ENCODE peak calls at places on chromosome 20, in nine cellular contexts. U is SK-N-SH, H is OCI-LY7, N is HCT116, W is GM23338, Y is GM23248, O is PC-3, J is neural progenitor cell, L is MM.1S. Z is an unnamed sample. For H3K79me2 and H4K20me1, the result is how much of the 10 kb centered on the place peaks cover.

GRCh38 chr20:4949833-4950178 is 51.5 kb downstream of the SLC23A2 start:
- DNase-seq in N (no peak), Y (peak), H (peak), U (peak), O (peak), J (peak), W (peak), L (peak), Z (peak)

GRCh38 chr20:58619847-58620431 is 31.1 kb upstream of the STX16 start:
- DNase-seq in N (peak), U (no peak), J (no peak), H (no peak), O (peak), Y (no peak), W (peak), L (no peak), Z (no peak)

GRCh38 chr20:63215101-63216040 is 560 bp downstream of the YTHDF1 start:
- DNase-seq in N (no peak), O (peak), W (peak), L (peak), U (peak), Y (peak), H (peak), J (peak), Z (peak)

GRCh38 chr20:48789185-48789668 is 38.6 kb downstream of the PREX1 start:
- DNase-seq in O (no peak), L (no peak), U (no peak), H (no peak), N (no peak), W (no peak), Y (no peak), J (no peak), Z (no peak)

GRCh38 chr20:34642009-34642408 is 34.9 kb downstream of the PIGU start:
- DNase-seq in H (no peak), L (no peak), O (no peak), J (no peak), U (no peak), Y (no peak), N (no peak), W (no peak), Z (no peak)

GRCh38 chr20:6829510-6830116 is 62.1 kb downstream of the BMP2 start:
- DNase-seq in J (peak), Y (peak), U (no peak), O (no peak), H (no peak), N (no peak), W (peak), L (peak), Z (no peak)

GRCh38 chr20:48791666-48792071 is 36.1 kb downstream of the PREX1 start:
- DNase-seq in N (no peak), H (no peak), J (no peak), W (no peak), L (no peak), U (no peak), O (peak), Y (peak), Z (no peak)

GRCh38 chr20:2922957-2923356 is 49.7 kb downstream of the PTPRA start:
- DNase-seq in J (no peak), W (peak), U (no peak), Y (no peak), H (no peak), N (no peak), L (no peak), O (no peak), Z (no peak)

GRCh38 chr20:15475483-15475882 is 1097.8 kb downstream of the KIF16B start:
- DNase-seq in O (peak), N (no peak), J (no peak), H (no peak), Y (no peak), L (peak), U (peak), W (no peak), Z (no peak)

GRCh38 chr20:9928281-9928737 is 89.4 kb upstream of the PAK5 start:
- DNase-seq in J (no peak), Y (no peak), W (no peak), L (no peak), H (no peak), O (no peak), N (no peak), U (no peak), Z (no peak)

GRCh38 chr20:58233881-58234528 is 5.6 kb upstream of the ANKRD60 start:
- DNase-seq in O (peak), J (peak), L (no peak), H (peak), Y (peak), U (peak), N (no peak), W (peak), Z (no peak)

GRCh38 chr20:25376236-25376635 is 14.4 kb downstream of the ABHD12 start:
- DNase-seq in N (no peak), O (no peak), J (no peak), H (no peak), L (no peak), U (no peak), W (no peak), Y (no peak), Z (no peak)

GRCh38 chr20:24236963-24237362 is 232.5 kb upstream of the SYNDIG1 start:
- DNase-seq in N (no peak), U (no peak), J (no peak), O (no peak), H (no peak), L (no peak), W (no peak), Y (no peak), Z (no peak)

GRCh38 chr20:19735446-19735845 is 22.6 kb upstream of the RIN2 start:
- DNase-seq in W (no peak), N (peak), L (no peak), U (peak), J (no peak), Y (peak), H (no peak), O (peak), Z (peak)

GRCh38 chr20:43658068-43658722 is 8.7 kb upstream of the MYBL2 start:
- DNase-seq in J (peak), W (peak), L (no peak), Y (peak), O (peak), H (no peak), N (no peak), U (no peak), Z (peak)

GRCh38 chr20:56483970-56484369 is 15.5 kb downstream of the RTF2 start:
- DNase-seq in W (no peak), N (no peak), H (no peak), O (no peak), U (no peak), L (no peak), J (no peak), Y (no peak), Z (no peak)

GRCh38 chr20:1202762-1203504 is at the start of gene C20orf202:
- DNase-seq in U (no peak), O (no peak), L (no peak), W (no peak), H (no peak), J (no peak), Y (no peak), N (no peak), Z (no peak)

GRCh38 chr20:35618372-35619131 is 2.9 kb downstream of the SPAG4 start:
- DNase-seq in L (no peak), W (peak), O (peak), J (peak), U (peak), Y (peak), N (no peak), H (peak), Z (no peak)

GRCh38 chr20:23445596-23446217 is 6.2 kb downstream of the CSTL1 start:
- DNase-seq in W (no peak), O (peak), H (no peak), L (no peak), N (peak), Y (peak), J (no peak), U (no peak), Z (peak)

GRCh38 chr20:51034461-51034860 is 11.6 kb upstream of the KCNG1 start:
- DNase-seq in Y (peak), N (no peak), W (no peak), H (no peak), J (no peak), L (no peak), U (no peak), O (no peak), Z (no peak)

GRCh38 chr20:53656653-53657288 is 63.1 kb upstream of the ZNF217 start:
- DNase-seq in L (no peak), N (no peak), H (no peak), U (no peak), Y (peak), J (no peak), W (no peak), O (peak), Z (no peak)

GRCh38 chr20:35091808-35092523 is 641 bp downstream of the TRPC4AP start:
- DNase-seq in H (peak), J (peak), L (peak), N (no peak), Y (peak), W (no peak), O (no peak), U (peak), Z (peak)

DNA sequence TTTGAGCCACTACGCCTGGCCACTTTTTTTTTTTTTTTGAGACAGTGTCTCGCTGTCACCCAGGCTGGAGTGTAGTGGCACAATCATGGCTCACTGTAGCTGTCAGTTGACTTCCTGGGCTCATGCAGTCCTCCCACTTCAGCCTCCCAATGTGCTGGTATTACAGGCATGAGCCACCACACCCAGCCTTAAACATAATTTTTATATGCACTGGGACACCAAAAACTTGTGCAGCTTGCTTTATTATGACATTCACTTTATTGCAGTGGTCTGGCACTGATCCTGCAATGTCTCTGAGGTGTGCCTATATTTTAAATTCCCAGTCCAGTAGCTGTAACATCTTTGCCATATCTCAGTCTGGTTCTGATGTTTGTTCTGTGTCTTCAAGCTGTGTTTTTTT is 34.7 kb downstream of the KAT14 start:
- DNase-seq in O (peak), U (no peak), N (no peak), W (no peak), L (no peak), J (no peak), Y (no peak), H (no peak), Z (no peak)
- H3K79me2 ChIP-seq in O (under half), U (under half), N (under half), W (half or more), L (under half), J (half or more), Y (under half), H (under half), Z (half or more)

GRCh38 chr20:59669451-59669850 is 65.1 kb downstream of the PHACTR3 start:
- DNase-seq in W (no peak), H (no peak), U (no peak), N (no peak), O (no peak), L (no peak), Y (no peak), J (no peak), Z (no peak)

GRCh38 chr20:59671661-59672471 is 67.5 kb downstream of the PHACTR3 start:
- DNase-seq in N (no peak), J (no peak), U (no peak), Y (no peak), O (no peak), H (no peak), W (no peak), L (no peak), Z (no peak)

GRCh38 chr20:59672576-59672975 is 68.2 kb downstream of the PHACTR3 start:
- DNase-seq in L (no peak), N (no peak), H (no peak), Y (no peak), U (no peak), J (no peak), O (no peak), W (no peak), Z (no peak)

GRCh38 chr20:59668926-59669325 is 64.6 kb downstream of the PHACTR3 start:
- DNase-seq in N (no peak), Y (no peak), W (no peak), U (no peak), H (no peak), O (no peak), L (no peak), J (no peak), Z (no peak)

GRCh38 chr20:59670786-59671492 is 66.6 kb downstream of the PHACTR3 start:
- DNase-seq in N (no peak), O (no peak), L (no peak), J (no peak), U (no peak), H (no peak), Y (no peak), W (no peak), Z (no peak)
- H4K20me1 ChIP-seq in N (under half), O (under half), L (under half), J (under half), U (under half), H (under half), Y (under half), W (under half), Z (under half)

GRCh38 chr20:13200767-13201500 is 20.1 kb upstream of the ISM1 start:
- DNase-seq in N (no peak), L (no peak), Y (no peak), O (no peak), J (peak), W (peak), U (no peak), H (no peak), Z (no peak)
- TF ChIP-seq EZH2phosphoT487 in N (no peak), L (no peak), Y (no peak), O (no peak), J (peak), W (no peak), U (no peak), H (no peak), Z (no peak)

GRCh38 chr20:45028424-45029136 is 62.3 kb downstream of the STK4 start:
- DNase-seq in N (no peak), J (no peak), O (no peak), Y (no peak), W (no peak), L (no peak), H (no peak), U (no peak), Z (no peak)
- H3K79me2 ChIP-seq in N (under half), J (under half), O (under half), Y (under half), W (under half), L (half or more), H (under half), U (under half), Z (under half)

GRCh38 chr20:61271273-61272221 is 19.5 kb downstream of the CDH4 start:
- DNase-seq in H (no peak), U (no peak), N (no peak), J (peak), L (no peak), W (no peak), Y (no peak), O (no peak), Z (peak)
- H4K20me1 ChIP-seq in H (under half), U (under half), N (under half), J (under half), L (under half), W (under half), Y (under half), O (under half), Z (under half)

GRCh38 chr20:32455171-32455900 is 97.2 kb downstream of the ASXL1 start:
- DNase-seq in W (no peak), O (no peak), J (no peak), L (no peak), H (no peak), U (no peak), Y (no peak), N (no peak), Z (no peak)
- TF ChIP-seq EZH2phosphoT487 in W (no peak), O (no peak), J (no peak), L (no peak), H (no peak), U (no peak), Y (no peak), N (no peak), Z (no peak)

GRCh38 chr20:38885357-38885756 is 40.9 kb upstream of the FAM83D start:
- DNase-seq in L (no peak), W (no peak), U (no peak), J (no peak), H (no peak), Y (no peak), O (no peak), N (no peak), Z (no peak)

GRCh38 chr20:38882600-38882999 is 43.6 kb upstream of the FAM83D start:
- DNase-seq in L (no peak), Y (no peak), J (no peak), N (no peak), H (no peak), U (no peak), W (no peak), O (no peak), Z (no peak)

GRCh38 chr20:38883981-38884733 is 42.1 kb upstream of the FAM83D start:
- DNase-seq in Y (no peak), W (no peak), J (no peak), U (no peak), L (no peak), O (no peak), N (no peak), H (peak), Z (no peak)

GRCh38 chr20:38881806-38882440 is 44.3 kb upstream of the FAM83D start:
- DNase-seq in J (no peak), L (no peak), O (no peak), N (no peak), W (no peak), U (no peak), Y (no peak), H (no peak), Z (no peak)

DNA sequence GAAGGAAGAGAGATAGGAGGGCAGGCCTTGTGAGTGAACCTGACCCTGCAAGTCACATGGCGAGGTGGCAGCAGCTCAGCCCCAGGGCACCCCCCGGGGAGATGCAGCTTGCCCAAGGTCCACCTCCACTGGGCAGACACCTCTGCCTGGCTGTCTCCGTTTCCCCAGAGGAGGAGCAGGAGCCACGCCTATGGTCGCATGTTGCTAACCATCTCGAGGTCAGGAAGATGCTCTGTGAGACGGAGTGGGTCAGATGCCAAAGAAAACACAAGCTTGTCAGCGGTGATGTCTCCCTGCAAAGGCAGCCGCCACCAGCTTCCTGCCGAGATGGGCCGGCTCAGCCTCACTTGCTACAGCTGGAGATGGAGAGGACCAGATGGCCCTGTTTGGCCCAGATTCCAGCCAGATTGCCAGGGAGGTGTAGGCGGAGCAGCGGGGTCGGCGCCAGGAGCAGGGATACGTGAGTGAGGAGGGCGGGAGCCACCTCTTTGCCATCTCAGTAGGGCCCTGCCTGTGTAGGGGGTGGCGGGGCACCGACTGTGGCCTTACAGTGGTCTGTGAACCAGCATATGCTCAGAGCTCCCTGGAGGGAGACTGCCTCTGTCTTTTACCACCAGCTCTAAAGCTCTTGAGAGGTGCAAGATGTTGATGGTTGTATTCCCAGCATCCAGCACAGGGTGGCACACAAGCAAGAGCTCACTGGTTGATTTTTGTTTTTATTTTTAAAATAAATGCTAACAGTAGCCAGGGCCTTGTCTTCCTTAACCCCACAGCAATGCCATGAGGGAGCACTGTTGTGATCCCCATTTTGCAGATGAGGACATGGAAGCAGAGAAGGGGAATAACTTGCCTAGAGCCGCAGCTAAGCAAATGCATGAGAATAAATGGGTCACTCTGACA is 42.9 kb upstream of the FAM83D start:
- DNase-seq in U (peak), L (no peak), N (no peak), W (no peak), H (peak), J (no peak), Y (peak), O (no peak), Z (no peak)
- H3K79me2 ChIP-seq in U (under half), L (half or more), N (under half), W (under half), H (half or more), J (under half), Y (under half), O (under half), Z (under half)

DNA sequence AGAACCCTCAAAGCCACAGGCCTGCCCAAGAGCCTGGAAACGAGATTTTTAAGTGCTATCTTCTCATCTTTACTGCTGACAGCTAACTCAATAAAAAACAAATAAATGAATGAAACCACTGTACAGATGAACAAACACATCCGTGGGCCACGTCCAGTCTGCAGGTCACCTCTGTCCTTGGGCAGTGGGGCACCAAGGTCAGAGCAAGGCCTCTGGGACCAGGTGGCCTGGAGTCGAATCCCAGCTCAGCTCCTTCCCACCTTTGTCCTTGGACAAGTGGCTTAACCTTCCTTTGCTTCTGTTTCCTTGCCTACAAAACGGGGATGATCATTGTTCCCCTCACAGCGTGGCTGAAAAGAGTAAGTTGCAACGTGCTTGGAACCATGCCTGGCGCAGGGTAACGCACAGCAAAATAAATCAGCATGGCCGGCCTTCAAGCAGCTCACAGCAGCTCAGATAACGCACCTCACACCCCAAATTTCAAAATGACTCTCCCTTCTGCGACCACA is 35.8 kb downstream of the RRBP1 start:
- DNase-seq in N (no peak), W (no peak), L (no peak), O (no peak), J (no peak), U (peak), H (no peak), Y (no peak), Z (no peak)
- H4K20me1 ChIP-seq in N (under half), W (under half), L (half or more), O (under half), J (half or more), U (half or more), H (under half), Y (under half), Z (half or more)

GRCh38 chr20:12790856-12791255 is 217.9 kb upstream of the SPTLC3 start:
- DNase-seq in N (no peak), W (no peak), H (no peak), J (peak), L (no peak), O (no peak), Y (no peak), U (no peak), Z (no peak)
- TF ChIP-seq EZH2phosphoT487 in N (no peak), W (no peak), H (no peak), J (no peak), L (no peak), O (no peak), Y (no peak), U (no peak), Z (no peak)

GRCh38 chr20:36850759-36851158 is 25.2 kb upstream of the TLDC2 start:
- DNase-seq in J (no peak), W (no peak), O (no peak), Y (no peak), U (no peak), N (no peak), L (no peak), H (no peak), Z (no peak)
- H3K79me2 ChIP-seq in J (half or more), W (under half), O (half or more), Y (half or more), U (half or more), N (under half), L (under half), H (under half), Z (half or more)

Z was measured in hepatocyte.